ENCODE peak calls at places on chromosomes 13 and 19, in seven cellular contexts. N is Panc1, Z is HCT116, F is GM12878, S is H1, Y is SK-N-SH, J is HepG2. L is an unnamed sample.

GRCh38 chr13:48492123-48493075 is 40.5 kb downstream of the RCBTB2 start:
- DNase-seq in N (no peak), Z (no peak), F (peak; percentile 98), S (no peak), Y (no peak), J (no peak), L (peak; percentile 53)

GRCh38 chr19:19817357-19817756 is 4.2 kb downstream of the ZNF506 start:
- DNase-seq in N (no peak), Z (no peak), F (no peak), S (no peak), Y (no peak), J (no peak), L (no peak)

GRCh38 chr19:15863272-15863671 is 34.6 kb downstream of the CYP4F2 start:
- DNase-seq in N (no peak), Z (peak; percentile 73), F (no peak), S (no peak), Y (no peak), J (no peak), L (peak; percentile 54)

GRCh38 chr19:46782355-46783019 is 5.9 kb downstream of the SLC1A5 start:
- DNase-seq in N (no peak), Z (no peak), F (no peak), S (no peak), Y (no peak), J (no peak), L (peak; percentile 14)

GRCh38 chr13:24127116-24127631 is 33.3 kb upstream of the SPATA13 start:
- DNase-seq in N (no peak), Z (no peak), F (peak; percentile 16), S (no peak), Y (no peak), J (no peak), L (no peak)

GRCh38 chr13:73647417-73647816 is 486.8 kb downstream of the KLF12 start:
- DNase-seq in N (no peak), Z (no peak), F (no peak), S (no peak), Y (no peak), J (no peak), L (no peak)

GRCh38 chr13:110759710-110760109 is 46.2 kb downstream of the ING1 start:
- DNase-seq in N (no peak), Z (no peak), F (no peak), S (no peak), Y (no peak), J (no peak), L (no peak)

GRCh38 chr19:41945135-41945766 is 13.9 kb downstream of the RABAC1 start:
- DNase-seq in N (no peak), Z (no peak), F (peak; percentile 94), S (no peak), Y (no peak), J (no peak), L (no peak)

GRCh38 chr19:52527954-52528326 is 472 bp downstream of the ZNF808 start:
- DNase-seq in N (no peak), Z (no peak), F (no peak), S (no peak), Y (peak; percentile 45), J (no peak), L (peak; percentile 13)

GRCh38 chr13:98927954-98928927 is 49.6 kb downstream of the DOCK9 start:
- DNase-seq in N (no peak), Z (no peak), F (no peak), S (no peak), Y (peak; percentile 16), J (peak; percentile 12), L (peak; percentile 12)
- TF ChIP-seq SIN3A in N (no peak), Z (no peak), F (no peak), S (no peak), Y (no peak), J (no peak), L (no peak)

DNA sequence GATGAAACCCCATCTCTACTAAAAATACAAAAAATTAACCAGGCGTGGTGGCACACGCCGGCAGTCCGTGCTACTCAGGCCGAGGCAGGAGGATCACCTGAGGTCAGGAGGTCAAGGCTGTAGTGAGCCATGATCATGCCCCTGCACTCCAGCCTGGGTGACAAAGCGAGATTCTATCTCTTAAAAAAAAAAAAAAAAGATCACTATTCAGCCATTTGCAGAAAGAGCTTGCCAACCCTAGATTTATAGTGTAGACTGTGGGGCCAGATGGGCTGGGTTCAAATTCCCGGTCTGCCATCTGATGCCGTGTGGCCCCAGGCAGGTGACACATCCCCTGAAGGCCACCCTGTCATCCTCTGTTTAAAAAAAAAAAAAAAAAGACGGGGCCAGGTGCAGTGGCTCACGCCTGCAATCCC is 28.9 kb downstream of the SMIM24 start:
- DNase-seq in N (no peak), Z (no peak), F (no peak), S (no peak), Y (peak; percentile 12), J (no peak), L (no peak)
- TF ChIP-seq SIN3A in N (no peak), Z (no peak), F (no peak), S (no peak), Y (no peak), J (no peak), L (no peak)

GRCh38 chr19:54189668-54190502 is 505 bp upstream of the MBOAT7 start:
- DNase-seq in N (peak; percentile 100), Z (peak; percentile 100), F (peak; percentile 97), S (peak; percentile 100), Y (peak; percentile 94), J (peak; percentile 100), L (peak; percentile 95)

GRCh38 chr19:54186351-54186750 is 3.0 kb downstream of the MBOAT7 start:
- DNase-seq in N (no peak), Z (no peak), F (no peak), S (no peak), Y (no peak), J (no peak), L (no peak)

GRCh38 chr19:54186934-54187381 is 2.4 kb downstream of the MBOAT7 start:
- DNase-seq in N (no peak), Z (no peak), F (no peak), S (no peak), Y (no peak), J (no peak), L (peak; percentile 44)

GRCh38 chr19:54189020-54189667 is at the start of gene MBOAT7:
- DNase-seq in N (no peak), Z (no peak), F (no peak), S (no peak), Y (no peak), J (no peak), L (peak; percentile 76)

GRCh38 chr19:54188224-54188871 is 1.0 kb downstream of the MBOAT7 start:
- DNase-seq in N (no peak), Z (no peak), F (no peak), S (no peak), Y (no peak), J (no peak), L (peak; percentile 72)
- TF ChIP-seq SIN3A in N (no peak), Z (no peak), F (no peak), S (no peak), Y (no peak), J (no peak), L (no peak)

GRCh38 chr19:39823693-39824092 is 10.3 kb downstream of the DYRK1B start:
- DNase-seq in N (no peak), Z (no peak), F (no peak), S (no peak), Y (peak; percentile 52), J (no peak), L (no peak)
- TF ChIP-seq SIN3A in N (no peak), Z (no peak), F (no peak), S (no peak), Y (no peak), J (no peak), L (no peak)